ENCODE peak calls at places on chromosome 17, in six cellular contexts. T, A, Z, B, U and C are unnamed samples. For H3K4me1, the result is how much of the 10 kb centered on the place peaks cover.

GRCh38 chr17:2692781-2693135 is 18.8 kb downstream of the CLUH start:
- DNase-seq in T (no peak), A (no peak), U (no peak), Z (no peak), B (no peak), C (no peak)

GRCh38 chr17:36844601-36845000 is 92.7 kb upstream of the LHX1 start:
- DNase-seq in B (no peak), A (no peak), Z (no peak), U (no peak), T (no peak), C (no peak)

GRCh38 chr17:17090642-17091103 is 48.4 kb downstream of the MPRIP start:
- DNase-seq in A (no peak), B (no peak), T (no peak), Z (no peak), U (no peak), C (no peak)

GRCh38 chr17:1484586-1485310 is 7.7 kb downstream of the MYO1C start:
- DNase-seq in B (peak), Z (peak), A (peak), T (peak), U (peak), C (no peak)

GRCh38 chr17:12180644-12181261 is 160.1 kb downstream of the MAP2K4 start:
- DNase-seq in Z (no peak), T (peak), B (peak), A (peak), U (peak), C (peak)

GRCh38 chr17:35775583-35775982 is 14.9 kb downstream of the C17orf50 start:
- DNase-seq in T (no peak), U (no peak), B (no peak), A (peak), Z (no peak), C (no peak)

GRCh38 chr17:42507671-42508070 is 28.4 kb upstream of the NAGLU start:
- DNase-seq in T (no peak), B (no peak), A (no peak), Z (no peak), U (no peak), C (no peak)

GRCh38 chr17:21019976-21020575 is 22.7 kb downstream of the USP22 start:
- DNase-seq in A (peak), B (peak), T (peak), U (no peak), Z (peak), C (no peak)

GRCh38 chr17:17994271-17994670 is 21.6 kb downstream of the DRC3 start:
- DNase-seq in U (peak), B (peak), A (peak), T (peak), Z (no peak), C (no peak)

DNA sequence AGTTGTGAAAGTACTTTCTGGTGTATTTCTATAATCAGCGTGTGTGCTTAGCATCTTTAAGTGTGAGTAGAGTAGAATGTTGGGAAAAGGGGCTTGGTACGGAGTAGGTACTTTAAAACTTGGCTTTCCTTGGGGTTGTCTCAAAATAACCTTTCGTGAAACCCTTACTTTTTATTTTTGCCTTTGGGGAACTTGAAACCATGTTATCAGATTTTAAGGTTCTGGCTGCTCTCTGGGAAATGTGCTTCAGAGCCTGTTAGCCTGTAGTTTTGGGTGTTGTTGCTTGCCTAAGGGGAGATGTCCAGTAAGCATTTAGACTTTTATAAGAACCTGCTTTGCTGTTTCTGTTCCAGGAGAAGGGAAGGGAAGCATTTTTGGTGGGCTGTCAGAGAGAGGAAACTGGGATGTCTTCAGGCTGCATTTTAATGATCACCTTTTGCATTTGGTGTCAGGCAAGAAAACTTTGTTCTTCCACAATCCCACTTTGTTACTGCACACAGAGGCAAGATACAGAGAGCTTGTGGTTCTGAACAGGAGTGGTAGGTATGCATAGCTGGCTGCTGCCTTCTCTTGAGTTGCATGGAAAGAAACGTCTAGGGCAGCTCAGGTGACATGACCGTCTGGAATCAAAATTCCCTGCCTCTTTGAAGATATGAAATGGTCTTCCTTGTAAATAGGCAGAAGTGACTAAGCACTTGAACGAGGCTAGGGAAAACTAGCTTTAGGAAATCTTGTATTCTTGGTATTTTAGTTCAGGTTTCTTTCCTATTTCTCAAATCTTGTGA is 1.6 kb downstream of the RABEP1 start:
- DNase-seq in B (no peak), T (peak), A (peak), U (peak), Z (no peak), C (peak)
- H3K4me3 ChIP-seq in B (no peak), T (peak), A (peak), U (peak), Z (peak), C (peak)

GRCh38 chr17:76700627-76701470 is 9.9 kb downstream of the MXRA7 start:
- DNase-seq in Z (peak), B (peak), A (peak), U (peak), T (peak), C (peak)
- H3K4me1 ChIP-seq in Z (under half), B (half or more), A (half or more), U (under half), T (under half), C (under half)

DNA sequence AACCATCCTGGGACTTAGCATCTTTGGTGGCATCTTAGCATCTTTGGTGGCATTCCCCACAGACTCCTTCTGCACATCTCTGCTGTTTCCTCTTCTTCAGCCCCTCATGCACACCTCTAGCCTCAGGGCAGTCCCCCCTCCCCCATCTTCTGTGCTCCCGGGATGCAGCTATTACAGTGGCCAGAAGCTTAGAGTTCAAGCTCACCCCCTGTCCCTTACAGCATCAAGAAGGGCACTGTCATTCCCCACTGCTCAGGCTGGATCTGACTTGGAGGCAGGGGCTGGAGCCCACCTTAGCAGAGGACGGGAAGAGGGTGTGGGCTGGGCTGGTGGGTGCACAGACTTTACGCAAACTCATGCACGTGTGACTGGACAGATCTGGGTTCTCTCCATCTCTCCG is 650 bp downstream of the EPN3 start:
- DNase-seq in A (no peak), U (no peak), Z (no peak), B (no peak), T (no peak), C (no peak)
- H3K4me3 ChIP-seq in A (peak), U (no peak), Z (peak), B (no peak), T (peak), C (no peak)

DNA sequence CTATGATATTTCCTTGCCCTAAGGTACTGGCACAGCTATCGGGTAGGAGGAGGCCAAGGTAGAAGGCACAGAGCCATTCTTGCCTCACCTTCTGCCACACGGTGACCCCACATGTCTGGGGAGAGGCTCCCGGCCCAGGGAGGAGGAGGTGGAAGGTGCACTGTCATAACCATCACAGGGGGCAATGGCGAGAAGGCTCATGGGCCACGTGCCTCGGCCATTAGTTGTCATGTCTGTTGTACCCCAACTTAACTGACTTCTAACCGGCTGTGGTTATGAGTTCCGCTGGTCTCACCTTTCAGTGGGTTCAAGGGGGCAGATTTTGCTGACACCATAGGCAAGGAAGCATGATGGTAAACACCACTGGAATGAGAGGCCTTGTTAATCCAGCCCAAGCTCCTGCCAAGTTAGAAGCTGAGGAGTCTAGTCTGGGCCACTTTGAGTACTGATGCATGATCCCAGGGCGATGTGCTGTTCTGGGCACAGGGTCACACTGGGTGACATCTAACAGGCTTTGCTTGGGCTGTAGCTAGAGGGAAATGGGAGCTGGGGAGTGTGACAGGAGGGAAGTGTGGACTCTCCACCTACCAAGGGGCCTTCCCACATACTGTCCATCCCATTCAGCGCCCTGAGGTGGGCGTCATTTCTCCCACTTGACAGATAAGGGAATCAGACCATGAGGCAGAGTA is 39.6 kb downstream of the HLF start:
- DNase-seq in U (no peak), A (no peak), T (no peak), B (no peak), Z (no peak), C (no peak)
- H3K4me1 ChIP-seq in U (under half), A (under half), T (under half), B (under half), Z (under half), C (under half)

GRCh38 chr17:47882247-47882646 is 13.8 kb upstream of the SP2 start:
- DNase-seq in T (no peak), Z (no peak), A (no peak), U (peak), B (peak), C (no peak)

GRCh38 chr17:47882695-47883588 is 13.1 kb upstream of the SP2 start:
- DNase-seq in B (no peak), U (no peak), A (no peak), Z (no peak), T (no peak), C (no peak)

GRCh38 chr17:47884427-47884740 is 11.7 kb upstream of the SP2 start:
- DNase-seq in Z (no peak), U (no peak), T (no peak), B (no peak), A (no peak), C (no peak)

GRCh38 chr17:47883589-47884426 is 12.2 kb upstream of the SP2 start:
- DNase-seq in A (no peak), Z (no peak), T (no peak), B (peak), U (no peak), C (no peak)

GRCh38 chr17:47884905-47885735 is 10.9 kb upstream of the SP2 start:
- DNase-seq in U (no peak), Z (no peak), B (no peak), A (no peak), T (no peak), C (no peak)
- H3K4me3 ChIP-seq in U (no peak), Z (peak), B (no peak), A (no peak), T (no peak), C (no peak)

DNA sequence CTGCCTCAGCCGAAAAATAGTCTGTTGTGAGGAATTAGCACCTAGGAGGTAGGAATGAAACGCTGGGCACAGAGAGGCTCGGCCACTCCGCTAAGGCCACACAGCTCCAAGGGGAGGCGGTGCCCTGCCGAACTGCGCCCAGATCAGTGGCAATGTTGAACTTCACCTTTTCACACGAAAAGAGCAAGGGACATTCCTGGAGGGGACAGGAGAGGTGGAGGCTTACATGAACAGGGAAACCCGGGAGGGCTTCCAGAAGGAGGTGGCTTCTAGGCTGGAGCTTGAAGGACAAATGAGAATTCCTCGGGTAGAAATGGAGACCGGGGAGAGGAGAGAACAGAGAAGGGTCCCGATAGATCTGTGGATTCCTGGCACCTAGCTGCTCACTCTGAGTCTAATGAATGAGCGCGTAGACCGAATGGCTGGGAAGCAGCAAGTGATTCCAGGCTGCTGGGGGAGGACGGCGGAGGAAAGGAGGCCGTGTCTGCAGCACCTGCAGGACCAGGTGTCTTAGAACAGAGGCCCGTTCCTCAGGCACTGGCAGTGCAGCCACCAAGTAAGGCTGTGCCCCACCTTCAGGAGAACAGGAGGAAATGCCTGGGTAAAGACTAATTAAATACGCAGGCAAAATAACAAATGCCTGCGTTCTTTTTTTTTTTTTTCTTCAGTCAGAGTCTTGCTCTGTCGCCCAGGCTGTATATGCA is 723 bp upstream of the SLC38A10 start:
- DNase-seq in B (peak), A (peak), Z (peak), U (peak), T (peak), C (peak)
- H3K4me1 ChIP-seq in B (under half), A (under half), Z (under half), U (under half), T (under half), C (under half)